ENCODE peak calls at places on chromosomes 11 and 22, in six cellular contexts. One of them, this sample, is unnamed.

GRCh38 chr11:12410006-12410728 is 32.8 kb downstream of the PARVA start:
- DNase-seq in HepG2: no peak
- DNase-seq in spleen: no peak
- DNase-seq in stomach: no peak
- DNase-seq in transverse colon: no peak
- DNase-seq in HCT116: no peak
- DNase-seq in this sample: peak; percentile 92

GRCh38 chr11:17208257-17208999 is 642 bp upstream of the PIK3C2A start:
- DNase-seq in HepG2: peak; percentile 87
- DNase-seq in spleen: no peak
- DNase-seq in stomach: peak; percentile 65
- DNase-seq in transverse colon: peak; percentile 62
- DNase-seq in HCT116: peak; percentile 82
- DNase-seq in this sample: no peak

GRCh38 chr22:45099961-45100360 is 63.8 kb upstream of the NUP50 start:
- DNase-seq in HepG2: no peak
- DNase-seq in spleen: no peak
- DNase-seq in stomach: no peak
- DNase-seq in transverse colon: no peak
- DNase-seq in HCT116: no peak
- DNase-seq in this sample: no peak

GRCh38 chr11:117588166-117588810 is 208.7 kb downstream of the DSCAML1 start:
- DNase-seq in HepG2: no peak
- DNase-seq in spleen: no peak
- DNase-seq in stomach: no peak
- DNase-seq in transverse colon: no peak
- DNase-seq in HCT116: no peak
- DNase-seq in this sample: peak; percentile 35

GRCh38 chr11:7449196-7449840 is 36.0 kb upstream of the OLFML1 start:
- DNase-seq in HepG2: no peak
- DNase-seq in spleen: no peak
- DNase-seq in stomach: no peak
- DNase-seq in transverse colon: peak; percentile 13
- DNase-seq in HCT116: no peak
- DNase-seq in this sample: no peak

GRCh38 chr11:74449369-74449931 is 17.9 kb downstream of the KCNE3 start:
- DNase-seq in HepG2: peak; percentile 52
- DNase-seq in spleen: no peak
- DNase-seq in stomach: peak; percentile 29
- DNase-seq in transverse colon: peak; percentile 39
- DNase-seq in HCT116: peak; percentile 57
- DNase-seq in this sample: peak; percentile 68

GRCh38 chr11:131767421-131767820 is 397.0 kb downstream of the NTM start:
- DNase-seq in HepG2: no peak
- DNase-seq in spleen: no peak
- DNase-seq in stomach: no peak
- DNase-seq in transverse colon: no peak
- DNase-seq in HCT116: no peak
- DNase-seq in this sample: no peak

GRCh38 chr11:110491577-110492352 is 62.0 kb downstream of the FDX1 start:
- DNase-seq in HepG2: no peak
- DNase-seq in spleen: no peak
- DNase-seq in stomach: no peak
- DNase-seq in transverse colon: no peak
- DNase-seq in HCT116: no peak
- DNase-seq in this sample: no peak

GRCh38 chr11:20459865-20460264 is 72.3 kb downstream of the PRMT3 start:
- DNase-seq in HepG2: no peak
- DNase-seq in spleen: no peak
- DNase-seq in stomach: no peak
- DNase-seq in transverse colon: no peak
- DNase-seq in HCT116: no peak
- DNase-seq in this sample: no peak

GRCh38 chr22:24006914-24007214 is 1.6 kb upstream of the GSTT4 start:
- DNase-seq in HepG2: no peak
- DNase-seq in spleen: no peak
- DNase-seq in stomach: no peak
- DNase-seq in transverse colon: no peak
- DNase-seq in HCT116: no peak
- DNase-seq in this sample: no peak
- TF ChIP-seq POLR2A in HepG2: no peak
- TF ChIP-seq POLR2A in spleen: no peak
- TF ChIP-seq POLR2A in stomach: no peak
- TF ChIP-seq POLR2A in transverse colon: no peak
- TF ChIP-seq POLR2A in HCT116: no peak
- TF ChIP-seq POLR2A in this sample: no peak

DNA sequence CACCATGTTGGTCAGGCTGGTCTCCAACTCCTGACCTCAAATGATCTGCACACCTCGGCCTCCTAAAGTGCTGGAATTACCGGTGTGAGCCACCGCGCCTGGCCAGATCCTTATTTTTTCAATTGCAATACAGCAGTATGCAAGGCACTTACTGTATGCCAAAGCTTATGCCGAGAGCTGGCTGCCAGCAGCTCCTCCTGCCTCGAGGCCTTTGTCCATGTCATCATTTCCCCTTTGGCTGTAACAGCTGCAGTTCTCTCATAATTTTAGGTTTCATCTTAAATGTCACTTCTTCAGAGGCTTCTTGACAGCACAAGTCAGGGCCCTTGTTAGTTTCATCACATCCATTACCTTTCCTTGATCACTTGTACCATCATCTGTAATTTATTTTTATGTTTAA is 1.5 kb upstream of the SREBF2 start:
- DNase-seq in HepG2: no peak
- DNase-seq in spleen: no peak
- DNase-seq in stomach: no peak
- DNase-seq in transverse colon: no peak
- DNase-seq in HCT116: no peak
- DNase-seq in this sample: no peak
- H3K27ac ChIP-seq in HepG2: peak overlapping the region; percentile 96
- H3K27ac ChIP-seq in spleen: no peak overlapping the region
- H3K27ac ChIP-seq in stomach: peak overlapping the region; percentile 96
- H3K27ac ChIP-seq in transverse colon: peak overlapping the region; percentile 99
- H3K27ac ChIP-seq in HCT116: peak overlapping the region; percentile 89
- H3K27ac ChIP-seq in this sample: peak overlapping the region; percentile 92

GRCh38 chr11:66333220-66333877 is 2.9 kb downstream of the RIN1 start:
- DNase-seq in HepG2: no peak
- DNase-seq in spleen: peak; percentile 63
- DNase-seq in stomach: no peak
- DNase-seq in transverse colon: no peak
- DNase-seq in HCT116: no peak
- DNase-seq in this sample: peak; percentile 52
- TF ChIP-seq POLR2AphosphoS5 in HepG2: no peak
- TF ChIP-seq POLR2AphosphoS5 in spleen: no peak
- TF ChIP-seq POLR2AphosphoS5 in stomach: no peak
- TF ChIP-seq POLR2AphosphoS5 in transverse colon: no peak
- TF ChIP-seq POLR2AphosphoS5 in HCT116: no peak
- TF ChIP-seq POLR2AphosphoS5 in this sample: no peak

GRCh38 chr22:46593211-46593676 is 26.9 kb upstream of the GRAMD4 start:
- DNase-seq in HepG2: no peak
- DNase-seq in spleen: peak; percentile 91
- DNase-seq in stomach: no peak
- DNase-seq in transverse colon: peak; percentile 55
- DNase-seq in HCT116: no peak
- DNase-seq in this sample: peak; percentile 71
- TF ChIP-seq POLR2A in HepG2: no peak
- TF ChIP-seq POLR2A in spleen: no peak
- TF ChIP-seq POLR2A in stomach: no peak
- TF ChIP-seq POLR2A in transverse colon: peak; percentile 50
- TF ChIP-seq POLR2A in HCT116: no peak
- TF ChIP-seq POLR2A in this sample: no peak

DNA sequence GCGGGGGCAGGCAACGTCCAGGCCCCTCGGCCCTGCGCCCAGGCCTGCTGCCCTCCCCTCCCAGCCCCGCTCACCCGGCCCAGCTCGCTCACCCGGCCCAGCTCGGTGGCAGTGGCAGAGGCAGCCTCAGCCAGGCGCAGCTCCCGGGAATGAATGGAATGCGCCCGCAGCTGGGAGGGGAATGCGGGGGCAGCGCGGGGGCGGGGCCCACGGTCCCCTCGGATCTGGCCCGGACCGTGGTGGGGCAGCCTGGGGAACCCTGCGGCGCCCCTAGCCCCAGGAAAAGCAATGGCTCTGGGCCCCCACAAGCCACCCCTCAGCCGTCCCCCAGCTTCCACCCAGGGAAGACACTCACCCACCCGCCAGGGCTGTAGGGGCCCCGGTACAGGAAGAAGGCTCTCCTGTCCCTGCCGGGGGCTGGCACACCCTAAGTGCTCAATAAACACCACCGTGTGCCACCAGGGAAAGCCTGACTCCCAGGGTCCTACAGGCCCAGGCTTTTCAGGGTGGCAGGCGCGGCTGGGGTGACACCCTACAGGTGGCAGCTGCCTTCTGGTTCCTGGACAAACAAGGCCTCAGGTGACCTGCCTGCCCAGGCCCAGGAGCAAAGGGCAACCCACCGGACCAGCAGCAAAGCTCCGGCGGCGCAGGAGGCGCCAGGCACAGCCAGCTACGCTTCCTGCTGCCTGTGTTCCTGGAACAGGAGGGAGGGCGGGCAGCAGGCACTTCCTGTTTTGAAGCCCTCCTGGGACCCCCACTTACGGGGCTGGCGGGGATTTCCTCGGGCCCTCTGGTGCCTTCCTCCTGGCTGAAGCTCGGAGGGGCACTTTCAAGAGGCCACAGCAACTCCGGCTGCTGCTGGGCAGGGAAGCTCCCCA is 13.8 kb downstream of the PLXNB2 start:
- DNase-seq in HepG2: peak; percentile 87
- DNase-seq in spleen: peak; percentile 88
- DNase-seq in stomach: peak; percentile 94
- DNase-seq in transverse colon: peak; percentile 85
- DNase-seq in HCT116: no peak
- DNase-seq in this sample: no peak
- H3K27ac ChIP-seq in HepG2: peak overlapping the region; percentile 94
- H3K27ac ChIP-seq in spleen: peak overlapping the region; percentile 42
- H3K27ac ChIP-seq in stomach: peak overlapping the region; percentile 96
- H3K27ac ChIP-seq in transverse colon: peak overlapping the region; percentile 92
- H3K27ac ChIP-seq in HCT116: peak overlapping the region; percentile 99
- H3K27ac ChIP-seq in this sample: peak overlapping the region; percentile 85

GRCh38 chr11:103709366-103709765 is 327.1 kb upstream of the DDI1 start:
- DNase-seq in HepG2: no peak
- DNase-seq in spleen: no peak
- DNase-seq in stomach: no peak
- DNase-seq in transverse colon: no peak
- DNase-seq in HCT116: no peak
- DNase-seq in this sample: no peak

GRCh38 chr11:103716363-103716762 is 320.1 kb upstream of the DDI1 start:
- DNase-seq in HepG2: no peak
- DNase-seq in spleen: no peak
- DNase-seq in stomach: no peak
- DNase-seq in transverse colon: no peak
- DNase-seq in HCT116: no peak
- DNase-seq in this sample: no peak

GRCh38 chr11:103714246-103714645 is 322.2 kb upstream of the DDI1 start:
- DNase-seq in HepG2: no peak
- DNase-seq in spleen: no peak
- DNase-seq in stomach: no peak
- DNase-seq in transverse colon: no peak
- DNase-seq in HCT116: no peak
- DNase-seq in this sample: no peak
- TF ChIP-seq POLR2AphosphoS5 in HepG2: no peak
- TF ChIP-seq POLR2AphosphoS5 in spleen: no peak
- TF ChIP-seq POLR2AphosphoS5 in stomach: no peak
- TF ChIP-seq POLR2AphosphoS5 in transverse colon: no peak
- TF ChIP-seq POLR2AphosphoS5 in HCT116: no peak
- TF ChIP-seq POLR2AphosphoS5 in this sample: no peak

GRCh38 chr11:2992234-2992999 is at the start of gene NAP1L4:
- DNase-seq in HepG2: peak; percentile 93
- DNase-seq in spleen: peak; percentile 98
- DNase-seq in stomach: peak; percentile 98
- DNase-seq in transverse colon: peak; percentile 97
- DNase-seq in HCT116: peak; percentile 94
- DNase-seq in this sample: peak; percentile 98

GRCh38 chr11:2989551-2989950 is 2.6 kb downstream of the NAP1L4 start:
- DNase-seq in HepG2: no peak
- DNase-seq in spleen: no peak
- DNase-seq in stomach: no peak
- DNase-seq in transverse colon: no peak
- DNase-seq in HCT116: no peak
- DNase-seq in this sample: no peak

GRCh38 chr11:2988996-2989395 is 3.1 kb downstream of the NAP1L4 start:
- DNase-seq in HepG2: no peak
- DNase-seq in spleen: no peak
- DNase-seq in stomach: no peak
- DNase-seq in transverse colon: no peak
- DNase-seq in HCT116: no peak
- DNase-seq in this sample: no peak

GRCh38 chr11:2991477-2992233 is 474 bp downstream of the NAP1L4 start:
- DNase-seq in HepG2: peak; percentile 18
- DNase-seq in spleen: no peak
- DNase-seq in stomach: no peak
- DNase-seq in transverse colon: no peak
- DNase-seq in HCT116: no peak
- DNase-seq in this sample: no peak

DNA sequence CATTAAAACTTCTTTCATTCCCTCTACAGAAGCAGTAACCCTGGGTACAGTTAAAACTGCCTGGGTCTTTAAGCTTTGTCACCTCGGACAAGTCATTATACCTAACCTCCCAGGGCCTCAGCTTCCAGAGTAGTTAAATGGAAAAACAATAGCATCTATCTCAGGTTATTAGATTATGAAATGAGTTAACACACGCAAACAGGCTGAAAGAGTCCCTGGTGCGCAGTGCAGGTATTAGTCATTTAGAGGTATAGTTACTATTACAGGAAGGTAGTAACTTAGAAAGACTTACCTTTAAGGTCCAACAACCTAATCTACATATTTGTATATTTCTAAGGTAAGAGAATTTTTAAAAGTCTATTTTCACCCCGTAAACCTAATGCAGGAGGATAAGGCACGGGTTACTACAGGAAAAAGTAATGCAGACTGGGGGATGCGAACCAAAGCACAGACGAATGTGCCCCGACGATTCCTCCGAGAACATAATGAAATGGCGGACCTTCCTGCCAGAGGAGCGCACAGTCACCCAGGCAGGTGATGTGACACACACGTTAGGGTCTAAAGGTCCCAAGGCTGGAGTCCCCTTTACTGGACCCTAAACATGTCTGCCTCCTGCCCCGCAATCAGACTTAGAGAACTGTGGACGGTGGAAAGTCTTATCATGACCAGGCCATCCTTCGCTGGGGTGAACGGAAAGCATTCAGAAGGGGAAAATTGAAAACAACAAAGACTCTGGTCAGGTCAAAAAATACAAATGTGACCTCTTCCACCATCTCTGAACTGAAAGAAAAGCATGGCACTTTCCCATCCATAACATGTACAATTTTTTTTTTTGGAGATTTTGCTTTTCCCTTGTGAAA is 1.3 kb downstream of the NAP1L4 start:
- DNase-seq in HepG2: peak; percentile 77
- DNase-seq in spleen: no peak
- DNase-seq in stomach: no peak
- DNase-seq in transverse colon: peak; percentile 37
- DNase-seq in HCT116: no peak
- DNase-seq in this sample: no peak
- TF ChIP-seq POLR2A in HepG2: peak; percentile 81
- TF ChIP-seq POLR2A in spleen: no peak
- TF ChIP-seq POLR2A in stomach: no peak
- TF ChIP-seq POLR2A in transverse colon: peak; percentile 24
- TF ChIP-seq POLR2A in HCT116: no peak
- TF ChIP-seq POLR2A in this sample: no peak

DNA sequence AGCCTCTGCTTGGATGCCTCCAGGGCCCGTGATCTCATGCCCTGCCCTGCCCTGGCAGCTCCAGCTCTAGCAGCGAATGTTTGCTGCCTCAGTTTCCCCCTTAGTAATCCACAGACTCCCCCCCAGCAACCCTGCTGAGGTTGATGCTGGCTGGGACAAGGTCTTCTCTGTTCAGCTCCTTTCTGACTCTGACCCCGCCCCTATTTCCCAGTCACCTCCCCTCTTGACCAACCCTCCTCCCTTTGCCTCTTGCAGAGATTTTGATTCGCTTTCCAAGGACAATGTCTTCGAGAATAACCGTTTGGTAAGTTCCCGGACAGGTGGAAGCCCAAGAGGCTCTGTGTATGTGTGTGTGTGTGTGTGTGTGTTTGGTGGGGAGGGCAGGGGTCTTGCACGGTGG is 5.6 kb downstream of the MICALL1 start:
- DNase-seq in HepG2: no peak
- DNase-seq in spleen: no peak
- DNase-seq in stomach: no peak
- DNase-seq in transverse colon: no peak
- DNase-seq in HCT116: no peak
- DNase-seq in this sample: no peak
- H3K27ac ChIP-seq in HepG2: no peak overlapping the region
- H3K27ac ChIP-seq in spleen: no peak overlapping the region
- H3K27ac ChIP-seq in stomach: peak overlapping the region; percentile 58
- H3K27ac ChIP-seq in transverse colon: peak overlapping the region; percentile 93
- H3K27ac ChIP-seq in HCT116: no peak overlapping the region
- H3K27ac ChIP-seq in this sample: peak overlapping the region; percentile 90